ENCODE peak calls at places on chromosomes 11 and 22, in seven cellular contexts. S, V, U, G, M, H and J are unnamed samples.
A peak's percentile ranks its signal among the peaks of the same experiment; 100 is the strongest.

GRCh38 chr11:2625183-2625582 is 74.6 kb downstream of the KCNQ1OT1 start:
- DNase-seq in S (no peak), V (no peak), U (no peak), G (no peak), M (no peak), H (no peak), J (no peak)

GRCh38 chr11:84543367-84544159 is 1083.6 kb downstream of the DLG2 start:
- DNase-seq in S (peak; percentile 8), V (peak; percentile 43), U (no peak), G (no peak), M (no peak), H (no peak), J (no peak)

GRCh38 chr11:130858215-130858614 is 58.1 kb downstream of the SNX19 start:
- DNase-seq in S (peak; percentile 23), V (no peak), U (no peak), G (peak; percentile 52), M (no peak), H (no peak), J (no peak)

GRCh38 chr11:66966351-66966750 is 8.2 kb upstream of the PC start:
- DNase-seq in S (no peak), V (no peak), U (no peak), G (no peak), M (no peak), H (peak; percentile 43), J (no peak)

GRCh38 chr22:32218470-32218869 is 13.6 kb upstream of the RFPL2 start:
- DNase-seq in S (no peak), V (no peak), U (no peak), G (no peak), M (no peak), H (no peak), J (no peak)

GRCh38 chr11:134499990-134500389 is 87.9 kb upstream of the B3GAT1 start:
- DNase-seq in S (no peak), V (no peak), U (no peak), G (no peak), M (no peak), H (no peak), J (no peak)

GRCh38 chr11:66867425-66868040 is 10.7 kb downstream of the LRFN4 start:
- DNase-seq in S (no peak), V (no peak), U (no peak), G (peak; percentile 64), M (no peak), H (no peak), J (no peak)

GRCh38 chr11:114183041-114183511 is 113.1 kb upstream of the NNMT start:
- DNase-seq in S (no peak), V (no peak), U (no peak), G (peak; percentile 27), M (no peak), H (no peak), J (no peak)

GRCh38 chr22:36027960-36028645 is 521 bp downstream of the RBFOX2 start:
- DNase-seq in S (peak; percentile 86), V (no peak), U (no peak), G (no peak), M (peak; percentile 33), H (no peak), J (peak; percentile 41)

GRCh38 chr11:1918436-1919315 is 827 bp upstream of the TNNT3 start:
- DNase-seq in S (peak; percentile 38), V (no peak), U (no peak), G (no peak), M (peak; percentile 41), H (no peak), J (peak; percentile 31)

GRCh38 chr11:75143420-75143731 is 7.5 kb upstream of the SLCO2B1 start:
- DNase-seq in S (no peak), V (no peak), U (no peak), G (no peak), M (no peak), H (no peak), J (no peak)

GRCh38 chr11:64655901-64656601 is 65.0 kb downstream of the SLC22A12 start:
- DNase-seq in S (no peak), V (no peak), U (no peak), G (no peak), M (no peak), H (no peak), J (no peak)
- TF ChIP-seq TAF1 in S (no peak), V (no peak), U (no peak), G (no peak), M (no peak), H (no peak), J (no peak)

GRCh38 chr11:121672630-121673487 is 220.1 kb upstream of the SORL1-AS1 start:
- DNase-seq in S (peak; percentile 59), V (no peak), U (no peak), G (no peak), M (no peak), H (no peak), J (no peak)
- TF ChIP-seq TAF1 in S (no peak), V (no peak), U (no peak), G (no peak), M (no peak), H (no peak), J (no peak)

GRCh38 chr22:23722168-23722567 is 28.7 kb downstream of the ZNF70 start:
- DNase-seq in S (no peak), V (no peak), U (no peak), G (no peak), M (no peak), H (no peak), J (no peak)

GRCh38 chr22:23715811-23716355 is 25.1 kb downstream of the RGL4 start:
- DNase-seq in S (no peak), V (no peak), U (no peak), G (peak; percentile 21), M (no peak), H (no peak), J (no peak)

GRCh38 chr22:23720855-23721254 is 30.0 kb downstream of the RGL4 start:
- DNase-seq in S (no peak), V (no peak), U (no peak), G (no peak), M (no peak), H (no peak), J (no peak)

GRCh38 chr22:23716811-23717801 is 26.3 kb downstream of the RGL4 start:
- DNase-seq in S (peak; percentile 96), V (peak; percentile 64), U (peak; percentile 53), G (peak; percentile 92), M (peak; percentile 96), H (peak; percentile 67), J (peak; percentile 99)

GRCh38 chr22:23718371-23719165 is 27.8 kb downstream of the RGL4 start:
- DNase-seq in S (no peak), V (no peak), U (no peak), G (no peak), M (no peak), H (no peak), J (no peak)
- TF ChIP-seq TAF1 in S (no peak), V (no peak), U (no peak), G (no peak), M (no peak), H (no peak), J (no peak)

GRCh38 chr11:86210898-86211297 is 33.7 kb upstream of the EED start:
- DNase-seq in S (no peak), V (no peak), U (no peak), G (no peak), M (no peak), H (no peak), J (no peak)

GRCh38 chr11:86212212-86212611 is 32.3 kb upstream of the EED start:
- DNase-seq in S (no peak), V (no peak), U (no peak), G (no peak), M (no peak), H (no peak), J (no peak)

GRCh38 chr11:86218125-86219081 is 26.1 kb upstream of the EED start:
- DNase-seq in S (peak; percentile 70), V (peak; percentile 43), U (peak; percentile 76), G (peak; percentile 90), M (no peak), H (peak; percentile 64), J (no peak)

GRCh38 chr11:86211619-86212018 is 32.9 kb upstream of the EED start:
- DNase-seq in S (no peak), V (no peak), U (peak; percentile 74), G (peak; percentile 62), M (no peak), H (no peak), J (no peak)

GRCh38 chr11:86214710-86215109 is 29.8 kb upstream of the EED start:
- DNase-seq in S (no peak), V (no peak), U (peak; percentile 91), G (no peak), M (no peak), H (no peak), J (no peak)
- TF ChIP-seq TAF1 in S (no peak), V (no peak), U (no peak), G (no peak), M (no peak), H (no peak), J (no peak)